ENCODE peak calls at places on chromosomes 16 and 17, in six cellular contexts. One of them, this sample, is unnamed.

GRCh38 chr16:57966133-57966805 is 4.7 kb downstream of the CNGB1 start:
- DNase-seq in K562: no peak
- DNase-seq in GM12878: no peak
- DNase-seq in HepG2: no peak
- DNase-seq in GM12891: no peak
- DNase-seq in H1: no peak
- DNase-seq in this sample: no peak

GRCh38 chr17:67779098-67779672 is 46.1 kb upstream of the BPTF start:
- DNase-seq in GM12878: no peak
- DNase-seq in HepG2: peak; percentile 74
- DNase-seq in H1: peak; percentile 84
- DNase-seq in GM12891: peak; percentile 18
- DNase-seq in K562: peak; percentile 75
- DNase-seq in this sample: peak; percentile 36

GRCh38 chr16:53664724-53665345 is 38.8 kb downstream of the RPGRIP1L start:
- DNase-seq in GM12891: no peak
- DNase-seq in GM12878: peak; percentile 19
- DNase-seq in HepG2: no peak
- DNase-seq in H1: no peak
- DNase-seq in K562: no peak
- DNase-seq in this sample: no peak

GRCh38 chr16:86239381-86239780 is 270.9 kb upstream of the FOXF1 start:
- DNase-seq in HepG2: no peak
- DNase-seq in K562: no peak
- DNase-seq in GM12878: no peak
- DNase-seq in GM12891: no peak
- DNase-seq in H1: peak; percentile 35
- DNase-seq in this sample: no peak

GRCh38 chr17:59154721-59155438 is at the start of gene SKA2:
- DNase-seq in GM12891: peak; percentile 50
- DNase-seq in H1: peak; percentile 92
- DNase-seq in HepG2: no peak
- DNase-seq in K562: peak; percentile 95
- DNase-seq in GM12878: peak; percentile 100
- DNase-seq in this sample: peak; percentile 67

GRCh38 chr17:44283374-44284023 is 15.6 kb upstream of the SLC4A1 start:
- DNase-seq in GM12891: no peak
- DNase-seq in GM12878: no peak
- DNase-seq in K562: no peak
- DNase-seq in HepG2: no peak
- DNase-seq in H1: no peak
- DNase-seq in this sample: no peak

GRCh38 chr16:50289950-50290764 is 23.8 kb downstream of the ADCY7 start:
- DNase-seq in K562: no peak
- DNase-seq in GM12891: no peak
- DNase-seq in HepG2: no peak
- DNase-seq in H1: no peak
- DNase-seq in GM12878: no peak
- DNase-seq in this sample: no peak

GRCh38 chr16:11560701-11561439 is 25.8 kb downstream of the LITAF start:
- DNase-seq in HepG2: no peak
- DNase-seq in K562: no peak
- DNase-seq in GM12891: no peak
- DNase-seq in H1: peak; percentile 56
- DNase-seq in GM12878: no peak
- DNase-seq in this sample: no peak

GRCh38 chr16:30372725-30373124 is 1.9 kb upstream of the MYL11 start:
- DNase-seq in GM12878: no peak
- DNase-seq in K562: no peak
- DNase-seq in HepG2: no peak
- DNase-seq in GM12891: no peak
- DNase-seq in H1: no peak
- DNase-seq in this sample: no peak

GRCh38 chr17:16463341-16464000 is 28.5 kb downstream of the LRRC75A start:
- DNase-seq in H1: no peak
- DNase-seq in HepG2: no peak
- DNase-seq in GM12891: no peak
- DNase-seq in K562: no peak
- DNase-seq in GM12878: no peak
- DNase-seq in this sample: no peak

GRCh38 chr16:8852534-8852933 is 16.3 kb downstream of the CARHSP1 start:
- DNase-seq in GM12878: no peak
- DNase-seq in HepG2: no peak
- DNase-seq in K562: no peak
- DNase-seq in H1: no peak
- DNase-seq in GM12891: no peak
- DNase-seq in this sample: no peak

GRCh38 chr16:28556914-28557320 is 3.2 kb downstream of the SGF29 start:
- DNase-seq in GM12891: no peak
- DNase-seq in GM12878: no peak
- DNase-seq in K562: no peak
- DNase-seq in HepG2: no peak
- DNase-seq in H1: no peak
- DNase-seq in this sample: no peak

GRCh38 chr16:12728471-12728870 is 75.2 kb downstream of the CPPED1 start:
- DNase-seq in K562: no peak
- DNase-seq in HepG2: no peak
- DNase-seq in GM12891: no peak
- DNase-seq in H1: no peak
- DNase-seq in GM12878: no peak
- DNase-seq in this sample: no peak

GRCh38 chr16:59305850-59306249 is 571.7 kb upstream of the GOT2 start:
- DNase-seq in HepG2: no peak
- DNase-seq in H1: no peak
- DNase-seq in GM12891: no peak
- DNase-seq in GM12878: no peak
- DNase-seq in K562: no peak
- DNase-seq in this sample: no peak

GRCh38 chr16:19203374-19203966 is 35.4 kb downstream of the SYT17 start:
- DNase-seq in H1: no peak
- DNase-seq in HepG2: no peak
- DNase-seq in GM12878: peak; percentile 27
- DNase-seq in K562: no peak
- DNase-seq in GM12891: no peak
- DNase-seq in this sample: no peak

GRCh38 chr17:40452074-40452787 is 9.0 kb downstream of the IGFBP4 start:
- DNase-seq in GM12878: no peak
- DNase-seq in HepG2: no peak
- DNase-seq in K562: no peak
- DNase-seq in H1: no peak
- DNase-seq in GM12891: no peak
- DNase-seq in this sample: no peak

GRCh38 chr16:86018487-86018886 is 119.5 kb downstream of the IRF8 start:
- DNase-seq in HepG2: no peak
- DNase-seq in K562: no peak
- DNase-seq in GM12878: no peak
- DNase-seq in GM12891: no peak
- DNase-seq in H1: no peak
- DNase-seq in this sample: no peak

GRCh38 chr16:85888405-85889331 is 10.3 kb upstream of the IRF8 start:
- DNase-seq in GM12878: peak; percentile 89
- DNase-seq in K562: no peak
- DNase-seq in H1: no peak
- DNase-seq in GM12891: peak; percentile 60
- DNase-seq in HepG2: peak; percentile 33
- DNase-seq in this sample: peak; percentile 56

GRCh38 chr17:16872836-16873653 is 98.9 kb downstream of the TNFRSF13B start:
- DNase-seq in H1: peak; percentile 86
- DNase-seq in HepG2: no peak
- DNase-seq in GM12878: no peak
- DNase-seq in GM12891: peak; percentile 80
- DNase-seq in K562: peak; percentile 74
- DNase-seq in this sample: peak; percentile 74

GRCh38 chr16:50247906-50248608 is 18.3 kb upstream of the ADCY7 start:
- DNase-seq in HepG2: no peak
- DNase-seq in GM12878: no peak
- DNase-seq in H1: no peak
- DNase-seq in GM12891: no peak
- DNase-seq in K562: no peak
- DNase-seq in this sample: no peak

GRCh38 chr17:83100853-83101391 is 21.5 kb downstream of the METRNL start:
- DNase-seq in GM12891: peak; percentile 66
- DNase-seq in GM12878: no peak
- DNase-seq in K562: no peak
- DNase-seq in H1: no peak
- DNase-seq in HepG2: no peak
- DNase-seq in this sample: no peak

GRCh38 chr17:70871180-70871818 is 702.0 kb downstream of the KCNJ2 start:
- DNase-seq in HepG2: no peak
- DNase-seq in GM12891: no peak
- DNase-seq in GM12878: no peak
- DNase-seq in H1: no peak
- DNase-seq in K562: no peak
- DNase-seq in this sample: no peak

DNA sequence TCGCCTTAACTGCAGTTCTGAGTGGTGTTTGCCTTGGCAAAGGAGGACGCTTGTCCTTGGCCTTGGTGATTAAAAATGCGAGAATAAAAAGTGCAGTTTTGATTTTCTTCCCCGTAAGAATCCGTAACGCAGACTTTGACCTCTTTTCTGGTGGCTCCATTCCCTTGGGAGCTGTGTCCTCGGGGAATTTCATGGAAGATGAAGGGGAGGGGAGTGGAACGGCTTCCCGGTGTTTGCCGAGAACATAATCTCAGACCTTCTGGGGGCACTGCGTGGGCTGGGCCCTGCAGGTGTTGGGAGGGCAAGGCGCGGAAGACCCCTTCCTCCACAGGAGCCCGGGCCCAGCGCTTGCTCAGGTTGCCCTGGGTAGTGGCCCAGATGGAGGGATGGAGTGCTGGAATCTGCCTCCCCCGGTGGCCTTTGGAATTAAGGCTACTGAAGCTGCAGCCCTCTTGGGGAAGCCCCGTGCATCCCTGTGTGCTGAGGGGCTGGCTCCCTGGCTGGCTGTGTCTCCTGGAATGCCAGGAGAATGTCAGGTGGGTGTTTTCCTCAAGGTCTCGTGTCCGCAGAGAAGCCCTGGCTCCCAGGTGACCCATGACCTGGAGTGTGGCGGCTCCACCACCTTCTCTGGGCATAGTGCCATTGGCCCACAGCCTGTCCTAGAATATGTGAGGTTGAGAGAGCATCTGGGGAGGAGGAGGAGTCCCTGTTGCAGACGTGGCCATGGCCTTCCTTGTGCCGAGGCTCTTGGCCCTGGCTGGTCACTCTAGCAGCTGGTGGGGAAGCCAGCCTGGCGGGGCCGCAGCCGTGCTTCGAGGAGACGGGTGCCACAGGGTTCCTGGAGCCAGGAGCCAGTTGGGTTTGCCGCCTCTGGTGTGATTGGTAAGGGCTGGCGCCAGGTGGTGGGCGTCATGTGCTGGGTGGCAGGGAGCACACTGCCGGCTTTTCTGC is 3.1 kb downstream of the BAIAP2 start:
- DNase-seq in HepG2: no peak
- DNase-seq in K562: no peak
- DNase-seq in GM12891: no peak
- DNase-seq in H1: no peak
- DNase-seq in GM12878: no peak
- DNase-seq in this sample: no peak
- TF ChIP-seq POLR2AphosphoS5 in HepG2: no peak
- TF ChIP-seq POLR2AphosphoS5 in K562: no peak
- TF ChIP-seq POLR2AphosphoS5 in GM12891: no peak
- TF ChIP-seq POLR2AphosphoS5 in H1: no peak
- TF ChIP-seq POLR2AphosphoS5 in GM12878: no peak
- TF ChIP-seq POLR2AphosphoS5 in this sample: no peak

GRCh38 chr17:1087381-1088241 is 90.7 kb downstream of the TIMM22 start:
- DNase-seq in GM12891: no peak
- DNase-seq in GM12878: no peak
- DNase-seq in H1: peak; percentile 85
- DNase-seq in K562: peak; percentile 74
- DNase-seq in HepG2: no peak
- DNase-seq in this sample: no peak
- TF ChIP-seq POLR2A in GM12891: no peak
- TF ChIP-seq POLR2A in GM12878: no peak
- TF ChIP-seq POLR2A in H1: no peak
- TF ChIP-seq POLR2A in K562: no peak
- TF ChIP-seq POLR2A in HepG2: no peak
- TF ChIP-seq POLR2A in this sample: no peak

GRCh38 chr16:1787322-1788094 is 4.7 kb downstream of the NUBP2 start:
- DNase-seq in GM12878: no peak
- DNase-seq in HepG2: no peak
- DNase-seq in GM12891: no peak
- DNase-seq in H1: no peak
- DNase-seq in K562: no peak
- DNase-seq in this sample: no peak

GRCh38 chr16:1786242-1787055 is 3.7 kb downstream of the NUBP2 start:
- DNase-seq in GM12878: no peak
- DNase-seq in K562: no peak
- DNase-seq in GM12891: no peak
- DNase-seq in HepG2: no peak
- DNase-seq in H1: peak; percentile 62
- DNase-seq in this sample: no peak

GRCh38 chr16:1787056-1787321 is 4.2 kb downstream of the NUBP2 start:
- DNase-seq in GM12891: no peak
- DNase-seq in GM12878: no peak
- DNase-seq in H1: no peak
- DNase-seq in HepG2: no peak
- DNase-seq in K562: no peak
- DNase-seq in this sample: no peak

GRCh38 chr16:1785846-1786170 is 3.0 kb downstream of the NUBP2 start:
- DNase-seq in H1: no peak
- DNase-seq in GM12878: no peak
- DNase-seq in K562: no peak
- DNase-seq in HepG2: no peak
- DNase-seq in GM12891: no peak
- DNase-seq in this sample: no peak

GRCh38 chr16:1784977-1785845 is 2.5 kb downstream of the NUBP2 start:
- DNase-seq in K562: no peak
- DNase-seq in GM12891: no peak
- DNase-seq in HepG2: no peak
- DNase-seq in GM12878: no peak
- DNase-seq in H1: no peak
- DNase-seq in this sample: no peak
- TF ChIP-seq TAF1 in K562: no peak
- TF ChIP-seq TAF1 in GM12891: no peak
- TF ChIP-seq TAF1 in HepG2: no peak
- TF ChIP-seq TAF1 in GM12878: no peak
- TF ChIP-seq TAF1 in H1: no peak
- TF ChIP-seq TAF1 in this sample: no peak

GRCh38 chr17:12627776-12628491 is 37.8 kb upstream of the MYOCD start:
- DNase-seq in GM12891: no peak
- DNase-seq in H1: no peak
- DNase-seq in HepG2: peak; percentile 61
- DNase-seq in K562: no peak
- DNase-seq in GM12878: no peak
- DNase-seq in this sample: no peak

GRCh38 chr17:12625092-12625491 is 40.6 kb upstream of the MYOCD start:
- DNase-seq in K562: no peak
- DNase-seq in H1: no peak
- DNase-seq in GM12878: no peak
- DNase-seq in GM12891: no peak
- DNase-seq in HepG2: no peak
- DNase-seq in this sample: no peak

GRCh38 chr17:12624221-12624620 is 41.5 kb upstream of the MYOCD start:
- DNase-seq in H1: no peak
- DNase-seq in K562: no peak
- DNase-seq in GM12891: no peak
- DNase-seq in HepG2: no peak
- DNase-seq in GM12878: no peak
- DNase-seq in this sample: no peak

GRCh38 chr17:12623220-12623848 is 42.4 kb upstream of the MYOCD start:
- DNase-seq in HepG2: no peak
- DNase-seq in GM12891: no peak
- DNase-seq in K562: no peak
- DNase-seq in H1: no peak
- DNase-seq in GM12878: no peak
- DNase-seq in this sample: no peak

GRCh38 chr17:12627177-12627629 is 38.5 kb upstream of the MYOCD start:
- DNase-seq in GM12878: no peak
- DNase-seq in HepG2: peak; percentile 57
- DNase-seq in K562: no peak
- DNase-seq in GM12891: no peak
- DNase-seq in H1: no peak
- DNase-seq in this sample: no peak
- TF ChIP-seq POLR2AphosphoS5 in GM12878: no peak
- TF ChIP-seq POLR2AphosphoS5 in HepG2: no peak
- TF ChIP-seq POLR2AphosphoS5 in K562: no peak
- TF ChIP-seq POLR2AphosphoS5 in GM12891: no peak
- TF ChIP-seq POLR2AphosphoS5 in H1: no peak
- TF ChIP-seq POLR2AphosphoS5 in this sample: no peak